ENCODE peak calls at places on chromosomes 6 and 20, in six cellular contexts. One of them, this sample, is unnamed.

GRCh38 chr6:11298651-11299420 is 66.4 kb upstream of the NEDD9 start:
- DNase-seq in fibroblast of the aortic adventitia: no peak
- DNase-seq in NCI-H774: no peak
- DNase-seq in hepatocyte: peak
- DNase-seq in WTC11: peak
- DNase-seq in fibroblast of lung: peak
- DNase-seq in this sample: no peak

GRCh38 chr6:97361286-97361685 is 78.3 kb upstream of the MMS22L start:
- DNase-seq in fibroblast of the aortic adventitia: no peak
- DNase-seq in NCI-H774: no peak
- DNase-seq in hepatocyte: no peak
- DNase-seq in WTC11: no peak
- DNase-seq in fibroblast of lung: no peak
- DNase-seq in this sample: no peak

GRCh38 chr6:54308677-54309315 is 555 bp downstream of the TINAG start:
- DNase-seq in fibroblast of the aortic adventitia: no peak
- DNase-seq in NCI-H774: no peak
- DNase-seq in hepatocyte: no peak
- DNase-seq in WTC11: no peak
- DNase-seq in fibroblast of lung: no peak
- DNase-seq in this sample: no peak

GRCh38 chr20:58209652-58210397 is 18.6 kb downstream of the ANKRD60 start:
- DNase-seq in fibroblast of the aortic adventitia: peak
- DNase-seq in NCI-H774: peak
- DNase-seq in hepatocyte: peak
- DNase-seq in WTC11: peak
- DNase-seq in fibroblast of lung: peak
- DNase-seq in this sample: peak

GRCh38 chr6:56292505-56293181 is 45.3 kb upstream of the COL21A1 start:
- DNase-seq in fibroblast of the aortic adventitia: peak
- DNase-seq in NCI-H774: peak
- DNase-seq in hepatocyte: peak
- DNase-seq in WTC11: peak
- DNase-seq in fibroblast of lung: peak
- DNase-seq in this sample: no peak

GRCh38 chr20:24465730-24466129 is 3.7 kb upstream of the SYNDIG1 start:
- DNase-seq in fibroblast of the aortic adventitia: peak
- DNase-seq in NCI-H774: no peak
- DNase-seq in hepatocyte: no peak
- DNase-seq in WTC11: no peak
- DNase-seq in fibroblast of lung: peak
- DNase-seq in this sample: no peak

GRCh38 chr20:34986311-34987287 is 30.9 kb downstream of the MYH7B start:
- DNase-seq in fibroblast of the aortic adventitia: no peak
- DNase-seq in NCI-H774: no peak
- DNase-seq in hepatocyte: no peak
- DNase-seq in WTC11: no peak
- DNase-seq in fibroblast of lung: no peak
- DNase-seq in this sample: no peak

GRCh38 chr20:38534756-38535155 is 46.2 kb upstream of the ADIG start:
- DNase-seq in fibroblast of the aortic adventitia: no peak
- DNase-seq in NCI-H774: no peak
- DNase-seq in hepatocyte: no peak
- DNase-seq in WTC11: no peak
- DNase-seq in fibroblast of lung: no peak
- DNase-seq in this sample: no peak

GRCh38 chr6:128029841-128030240 is 129.0 kb upstream of the THEMIS start:
- DNase-seq in fibroblast of the aortic adventitia: no peak
- DNase-seq in NCI-H774: no peak
- DNase-seq in hepatocyte: no peak
- DNase-seq in WTC11: no peak
- DNase-seq in fibroblast of lung: no peak
- DNase-seq in this sample: no peak

GRCh38 chr6:80003841-80004198 is 629 bp upstream of the TTK start:
- DNase-seq in fibroblast of the aortic adventitia: no peak
- DNase-seq in NCI-H774: peak
- DNase-seq in hepatocyte: no peak
- DNase-seq in WTC11: peak
- DNase-seq in fibroblast of lung: no peak
- DNase-seq in this sample: peak

GRCh38 chr6:46419576-46420002 is 71.7 kb downstream of the RCAN2 start:
- DNase-seq in fibroblast of the aortic adventitia: peak
- DNase-seq in NCI-H774: peak
- DNase-seq in hepatocyte: peak
- DNase-seq in WTC11: peak
- DNase-seq in fibroblast of lung: peak
- DNase-seq in this sample: peak

GRCh38 chr20:53283011-53283410 is 310.6 kb downstream of the ZNF217 start:
- DNase-seq in fibroblast of the aortic adventitia: no peak
- DNase-seq in NCI-H774: no peak
- DNase-seq in hepatocyte: no peak
- DNase-seq in WTC11: no peak
- DNase-seq in fibroblast of lung: no peak
- DNase-seq in this sample: no peak

GRCh38 chr6:41036188-41036587 is 2.8 kb downstream of the UNC5CL start:
- DNase-seq in fibroblast of the aortic adventitia: no peak
- DNase-seq in NCI-H774: no peak
- DNase-seq in hepatocyte: no peak
- DNase-seq in WTC11: no peak
- DNase-seq in fibroblast of lung: peak
- DNase-seq in this sample: no peak

GRCh38 chr6:7108964-7109836 is 1.4 kb downstream of the RREB1 start:
- DNase-seq in fibroblast of the aortic adventitia: peak
- DNase-seq in NCI-H774: peak
- DNase-seq in hepatocyte: peak
- DNase-seq in WTC11: peak
- DNase-seq in fibroblast of lung: peak
- DNase-seq in this sample: no peak

GRCh38 chr20:61608275-61609085 is 356.4 kb downstream of the CDH4 start:
- DNase-seq in fibroblast of the aortic adventitia: no peak
- DNase-seq in NCI-H774: no peak
- DNase-seq in hepatocyte: peak
- DNase-seq in WTC11: peak
- DNase-seq in fibroblast of lung: peak
- DNase-seq in this sample: no peak

GRCh38 chr6:100901582-100901981 is 20.5 kb upstream of the ASCC3 start:
- DNase-seq in fibroblast of the aortic adventitia: no peak
- DNase-seq in NCI-H774: no peak
- DNase-seq in hepatocyte: no peak
- DNase-seq in WTC11: no peak
- DNase-seq in fibroblast of lung: no peak
- DNase-seq in this sample: no peak

GRCh38 chr20:24364464-24364863 is 105.0 kb upstream of the SYNDIG1 start:
- DNase-seq in fibroblast of the aortic adventitia: no peak
- DNase-seq in NCI-H774: no peak
- DNase-seq in hepatocyte: no peak
- DNase-seq in WTC11: no peak
- DNase-seq in fibroblast of lung: no peak
- DNase-seq in this sample: no peak

GRCh38 chr20:59438201-59438600 is 137.8 kb downstream of the EDN3 start:
- DNase-seq in fibroblast of the aortic adventitia: no peak
- DNase-seq in NCI-H774: no peak
- DNase-seq in hepatocyte: no peak
- DNase-seq in WTC11: no peak
- DNase-seq in fibroblast of lung: no peak
- DNase-seq in this sample: no peak

GRCh38 chr6:142542704-142543233 is 241.0 kb downstream of the ADGRG6 start:
- DNase-seq in fibroblast of the aortic adventitia: peak
- DNase-seq in NCI-H774: no peak
- DNase-seq in hepatocyte: peak
- DNase-seq in WTC11: no peak
- DNase-seq in fibroblast of lung: peak
- DNase-seq in this sample: no peak